ENCODE peak calls at places on chromosomes 3 and 15, in four cellular contexts. G is left colon, B is RCC 7860, P is NCI-H510A treated with DMSO at 0.1 percent for 48 hours. X is an unnamed sample.

GRCh38 chr3:32391643-32392529 is at the start of gene CMTM7:
- DNase-seq in P (peak; percentile 32), B (peak; percentile 61), G (peak; percentile 79), X (peak; percentile 79)

GRCh38 chr3:124701687-124702086 is 28.6 kb upstream of the UMPS start:
- DNase-seq in B (peak; percentile 92), G (no peak), P (no peak), X (no peak)

GRCh38 chr3:38157562-38157961 is 7.8 kb upstream of the OXSR1 start:
- DNase-seq in B (no peak), G (no peak), P (peak; percentile 12), X (no peak)

GRCh38 chr3:188061133-188061532 is 92.8 kb upstream of the LPP start:
- DNase-seq in B (peak; percentile 70), G (peak; percentile 18), P (peak; percentile 34), X (no peak)

GRCh38 chr3:127073931-127074820 is 91.3 kb downstream of the PLXNA1 start:
- DNase-seq in G (no peak), B (no peak), P (no peak), X (no peak)

GRCh38 chr3:128884992-128885391 is 5.6 kb downstream of the ACAD9 start:
- DNase-seq in G (no peak), P (no peak), B (no peak), X (no peak)

GRCh38 chr3:184368804-184369183 is 7.3 kb downstream of the POLR2H start:
- DNase-seq in B (no peak), P (no peak), G (no peak), X (peak; percentile 66)

GRCh38 chr3:47867451-47868017 is 64.6 kb downstream of the DHX30 start:
- DNase-seq in P (no peak), B (no peak), G (no peak), X (peak; percentile 8)

GRCh38 chr15:93476491-93477176 is 387.6 kb upstream of the RGMA start:
- DNase-seq in G (no peak), P (no peak), B (no peak), X (no peak)

GRCh38 chr3:179450901-179451334 is 352 bp downstream of the GNB4 start:
- DNase-seq in P (no peak), G (no peak), B (no peak), X (no peak)

GRCh38 chr3:128619146-128619890 is 31.3 kb downstream of the RPN1 start:
- DNase-seq in B (peak; percentile 62), P (no peak), G (no peak), X (no peak)

GRCh38 chr3:39013289-39013688 is 38.5 kb downstream of the SCN11A start:
- DNase-seq in G (no peak), P (no peak), B (no peak), X (no peak)

GRCh38 chr15:23686466-23687142 is 501 bp downstream of the NDN start:
- DNase-seq in G (peak; percentile 6), P (no peak), B (no peak), X (no peak)

X was measured in stomach.